ENCODE peak calls at places on chromosome 17, in four cellular contexts. One of them, this sample, is unnamed.

GRCh38 chr17:69474171-69474831 is 59.8 kb downstream of the MAP2K6 start:
- DNase-seq in adrenal gland: no peak
- DNase-seq in sigmoid colon: no peak
- DNase-seq in NB4: no peak
- DNase-seq in this sample: no peak

GRCh38 chr17:7922499-7923289 is 6.6 kb upstream of the RNF227 start:
- DNase-seq in sigmoid colon: peak
- DNase-seq in adrenal gland: peak
- DNase-seq in NB4: no peak
- DNase-seq in this sample: no peak

GRCh38 chr17:3659541-3660111 is 8.8 kb downstream of the TAX1BP3 start:
- DNase-seq in adrenal gland: peak
- DNase-seq in sigmoid colon: peak
- DNase-seq in NB4: no peak
- DNase-seq in this sample: peak

GRCh38 chr17:67636841-67637240 is 80.9 kb upstream of the NOL11 start:
- DNase-seq in sigmoid colon: no peak
- DNase-seq in NB4: no peak
- DNase-seq in adrenal gland: no peak
- DNase-seq in this sample: no peak

GRCh38 chr17:73952498-73953205 is 250.8 kb upstream of the RPL38 start:
- DNase-seq in sigmoid colon: no peak
- DNase-seq in adrenal gland: peak
- DNase-seq in NB4: peak
- DNase-seq in this sample: no peak

GRCh38 chr17:79944821-79945391 is 90.8 kb downstream of the TBC1D16 start:
- DNase-seq in sigmoid colon: peak
- DNase-seq in adrenal gland: no peak
- DNase-seq in NB4: no peak
- DNase-seq in this sample: no peak

GRCh38 chr17:74466111-74466784 is at the start of gene CD300A:
- DNase-seq in NB4: peak
- DNase-seq in adrenal gland: peak
- DNase-seq in sigmoid colon: no peak
- DNase-seq in this sample: no peak

GRCh38 chr17:57889892-57890856 is 40.3 kb upstream of the MRPS23 start:
- DNase-seq in adrenal gland: peak
- DNase-seq in sigmoid colon: peak
- DNase-seq in NB4: no peak
- DNase-seq in this sample: peak

GRCh38 chr17:50677851-50678375 is 29.8 kb downstream of the ANKRD40 start:
- DNase-seq in adrenal gland: no peak
- DNase-seq in sigmoid colon: no peak
- DNase-seq in NB4: no peak
- DNase-seq in this sample: no peak

GRCh38 chr17:4598776-4599504 is 14.6 kb downstream of the SMTNL2 start:
- DNase-seq in adrenal gland: no peak
- DNase-seq in sigmoid colon: peak
- DNase-seq in NB4: no peak
- DNase-seq in this sample: no peak

GRCh38 chr17:61167050-61167449 is 232.6 kb upstream of the TBX2 start:
- DNase-seq in NB4: no peak
- DNase-seq in adrenal gland: no peak
- DNase-seq in sigmoid colon: no peak
- DNase-seq in this sample: no peak

GRCh38 chr17:83149761-83150251 is 70.4 kb downstream of the METRNL start:
- DNase-seq in sigmoid colon: peak
- DNase-seq in NB4: no peak
- DNase-seq in adrenal gland: no peak
- DNase-seq in this sample: no peak

GRCh38 chr17:43714338-43715149 is 44.0 kb downstream of the SOST start:
- DNase-seq in adrenal gland: no peak
- DNase-seq in sigmoid colon: no peak
- DNase-seq in NB4: no peak
- DNase-seq in this sample: peak

GRCh38 chr17:67019809-67020208 is 24.5 kb upstream of the CACNG1 start:
- DNase-seq in sigmoid colon: no peak
- DNase-seq in adrenal gland: no peak
- DNase-seq in NB4: no peak
- DNase-seq in this sample: no peak

GRCh38 chr17:6110592-6110991 is 40.4 kb downstream of the WSCD1 start:
- DNase-seq in sigmoid colon: no peak
- DNase-seq in NB4: no peak
- DNase-seq in adrenal gland: no peak
- DNase-seq in this sample: no peak

GRCh38 chr17:48618366-48618896 is 3.3 kb upstream of the HOXB8 start:
- DNase-seq in NB4: peak
- DNase-seq in sigmoid colon: peak
- DNase-seq in adrenal gland: peak
- DNase-seq in this sample: peak

GRCh38 chr17:82019905-82020873 is 2.5 kb downstream of the CENPX start:
- DNase-seq in adrenal gland: peak
- DNase-seq in sigmoid colon: no peak
- DNase-seq in NB4: peak
- DNase-seq in this sample: peak

GRCh38 chr17:72560303-72561247 is 439.8 kb downstream of the SOX9 start:
- DNase-seq in NB4: peak
- DNase-seq in sigmoid colon: no peak
- DNase-seq in adrenal gland: peak
- DNase-seq in this sample: peak

GRCh38 chr17:58317421-58318064 is 11.1 kb downstream of the TSPOAP1 start:
- DNase-seq in sigmoid colon: peak
- DNase-seq in adrenal gland: peak
- DNase-seq in NB4: peak
- DNase-seq in this sample: peak

GRCh38 chr17:9115446-9116265 is 94.3 kb downstream of the NTN1 start:
- DNase-seq in adrenal gland: peak
- DNase-seq in NB4: peak
- DNase-seq in sigmoid colon: peak
- DNase-seq in this sample: no peak

GRCh38 chr17:61294286-61294685 is 105.4 kb upstream of the TBX2 start:
- DNase-seq in sigmoid colon: no peak
- DNase-seq in adrenal gland: no peak
- DNase-seq in NB4: no peak
- DNase-seq in this sample: no peak

GRCh38 chr17:19372866-19373505 is 5.3 kb upstream of the MAPK7 start:
- DNase-seq in sigmoid colon: peak
- DNase-seq in NB4: no peak
- DNase-seq in adrenal gland: no peak
- DNase-seq in this sample: no peak

GRCh38 chr17:9890124-9890523 is 14.9 kb downstream of the RCVRN start:
- DNase-seq in sigmoid colon: no peak
- DNase-seq in NB4: peak
- DNase-seq in adrenal gland: no peak
- DNase-seq in this sample: peak

GRCh38 chr17:45426561-45426960 is 6.1 kb downstream of the ARHGAP27 start:
- DNase-seq in adrenal gland: no peak
- DNase-seq in sigmoid colon: no peak
- DNase-seq in NB4: no peak
- DNase-seq in this sample: no peak

GRCh38 chr17:40530988-40531971 is 29.9 kb upstream of the TNS4 start:
- DNase-seq in adrenal gland: no peak
- DNase-seq in sigmoid colon: peak
- DNase-seq in NB4: no peak
- DNase-seq in this sample: no peak

GRCh38 chr17:42409467-42410351 is 13.3 kb downstream of the CAVIN1 start:
- DNase-seq in adrenal gland: peak
- DNase-seq in NB4: no peak
- DNase-seq in sigmoid colon: peak
- DNase-seq in this sample: peak

GRCh38 chr17:78001182-78001581 is 42.7 kb downstream of the TNRC6C start:
- DNase-seq in sigmoid colon: no peak
- DNase-seq in adrenal gland: no peak
- DNase-seq in NB4: no peak
- DNase-seq in this sample: no peak

GRCh38 chr17:65037157-65037556 is 19.4 kb downstream of the GNA13 start:
- DNase-seq in adrenal gland: no peak
- DNase-seq in sigmoid colon: no peak
- DNase-seq in NB4: no peak
- DNase-seq in this sample: no peak

DNA sequence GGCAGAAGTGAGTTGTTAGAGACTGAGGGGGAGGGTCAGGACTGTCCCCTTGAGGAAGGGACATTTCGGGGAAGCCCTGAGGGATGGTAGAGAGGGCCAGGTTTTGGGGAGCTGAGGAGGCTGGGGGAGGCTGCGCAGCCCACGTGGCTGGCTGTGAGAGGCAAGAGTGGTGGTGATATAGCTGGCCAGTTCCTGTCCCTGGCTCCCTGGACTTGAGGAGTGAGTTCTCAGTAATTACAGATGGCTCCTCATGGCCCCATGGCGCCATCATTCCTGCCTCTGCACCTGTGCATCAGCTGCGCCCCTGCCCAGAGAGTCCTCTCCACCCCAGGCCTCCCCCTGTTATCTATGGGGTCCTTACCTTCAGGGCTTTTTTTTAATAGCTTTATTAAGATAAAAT is 30.3 kb downstream of the MPRIP start:
- DNase-seq in sigmoid colon: peak
- DNase-seq in NB4: no peak
- DNase-seq in adrenal gland: no peak
- DNase-seq in this sample: no peak
- TF ChIP-seq POLR2A in sigmoid colon: no peak
- TF ChIP-seq POLR2A in NB4: no peak
- TF ChIP-seq POLR2A in adrenal gland: no peak
- TF ChIP-seq POLR2A in this sample: no peak

GRCh38 chr17:75516255-75516618 is at the start of gene TSEN54:
- DNase-seq in sigmoid colon: peak
- DNase-seq in NB4: peak
- DNase-seq in adrenal gland: peak
- DNase-seq in this sample: peak
- TF ChIP-seq POLR2A in sigmoid colon: no peak
- TF ChIP-seq POLR2A in NB4: no peak
- TF ChIP-seq POLR2A in adrenal gland: no peak
- TF ChIP-seq POLR2A in this sample: peak

GRCh38 chr17:35537569-35538209 is at the start of gene SLFN12L:
- DNase-seq in sigmoid colon: no peak
- DNase-seq in NB4: no peak
- DNase-seq in adrenal gland: no peak
- DNase-seq in this sample: no peak

GRCh38 chr17:35534694-35535093 is 2.8 kb downstream of the SLFN12L start:
- DNase-seq in NB4: no peak
- DNase-seq in sigmoid colon: no peak
- DNase-seq in adrenal gland: no peak
- DNase-seq in this sample: no peak

GRCh38 chr17:35539659-35540026 is 2.2 kb upstream of the SLFN12L start:
- DNase-seq in sigmoid colon: no peak
- DNase-seq in NB4: no peak
- DNase-seq in adrenal gland: no peak
- DNase-seq in this sample: no peak

GRCh38 chr17:35540589-35541404 is 3.3 kb upstream of the SLFN12L start:
- DNase-seq in adrenal gland: peak
- DNase-seq in NB4: peak
- DNase-seq in sigmoid colon: peak
- DNase-seq in this sample: peak

GRCh38 chr17:35536664-35537160 is 766 bp downstream of the SLFN12L start:
- DNase-seq in sigmoid colon: no peak
- DNase-seq in NB4: peak
- DNase-seq in adrenal gland: no peak
- DNase-seq in this sample: no peak
- TF ChIP-seq POLR2A in sigmoid colon: no peak
- TF ChIP-seq POLR2A in NB4: no peak
- TF ChIP-seq POLR2A in adrenal gland: no peak
- TF ChIP-seq POLR2A in this sample: no peak

GRCh38 chr17:332023-332422 is 20.6 kb downstream of the RPH3AL start:
- DNase-seq in NB4: no peak
- DNase-seq in sigmoid colon: peak
- DNase-seq in adrenal gland: no peak
- DNase-seq in this sample: no peak

GRCh38 chr17:335691-336090 is 16.9 kb downstream of the RPH3AL start:
- DNase-seq in sigmoid colon: peak
- DNase-seq in adrenal gland: peak
- DNase-seq in NB4: no peak
- DNase-seq in this sample: no peak

GRCh38 chr17:332558-333322 is 19.9 kb downstream of the RPH3AL start:
- DNase-seq in adrenal gland: peak
- DNase-seq in sigmoid colon: peak
- DNase-seq in NB4: no peak
- DNase-seq in this sample: no peak

GRCh38 chr17:334974-335481 is 17.6 kb downstream of the RPH3AL start:
- DNase-seq in adrenal gland: peak
- DNase-seq in sigmoid colon: peak
- DNase-seq in NB4: no peak
- DNase-seq in this sample: no peak

GRCh38 chr17:333626-334396 is 18.8 kb downstream of the RPH3AL start:
- DNase-seq in NB4: no peak
- DNase-seq in adrenal gland: peak
- DNase-seq in sigmoid colon: peak
- DNase-seq in this sample: peak
- TF ChIP-seq POLR2A in NB4: no peak
- TF ChIP-seq POLR2A in adrenal gland: peak
- TF ChIP-seq POLR2A in sigmoid colon: peak
- TF ChIP-seq POLR2A in this sample: no peak

GRCh38 chr17:1724351-1724868 is at the start of gene WDR81:
- DNase-seq in NB4: peak
- DNase-seq in sigmoid colon: peak
- DNase-seq in adrenal gland: peak
- DNase-seq in this sample: peak
- TF ChIP-seq POLR2A in NB4: no peak
- TF ChIP-seq POLR2A in sigmoid colon: no peak
- TF ChIP-seq POLR2A in adrenal gland: no peak
- TF ChIP-seq POLR2A in this sample: peak

DNA sequence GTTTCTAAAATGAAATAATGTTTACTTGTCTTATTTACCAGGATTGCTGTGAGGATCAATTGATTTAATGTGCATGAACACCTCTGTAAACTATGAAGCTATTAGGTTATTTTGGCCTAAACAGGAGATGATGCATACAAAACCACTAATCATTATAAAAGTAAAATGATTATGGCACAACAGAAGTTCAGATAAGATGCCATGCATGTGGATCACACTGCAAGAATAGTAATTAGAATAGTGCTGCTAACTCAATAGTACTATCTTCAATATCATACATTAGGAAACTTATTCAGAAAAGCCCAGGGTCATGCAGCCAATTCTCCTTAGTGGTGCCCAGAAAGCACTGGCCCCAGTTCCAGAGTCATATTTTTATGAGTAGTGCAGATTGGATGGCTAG is 66.9 kb downstream of the TMEM100 start:
- DNase-seq in NB4: no peak
- DNase-seq in sigmoid colon: no peak
- DNase-seq in adrenal gland: no peak
- DNase-seq in this sample: no peak
- TF ChIP-seq POLR2A in NB4: no peak
- TF ChIP-seq POLR2A in sigmoid colon: no peak
- TF ChIP-seq POLR2A in adrenal gland: no peak
- TF ChIP-seq POLR2A in this sample: no peak

This sample was measured in H54.